ENCODE peak calls at places on chromosome 12, in four cellular contexts. N is GM12878, X is H1, I is HepG2. H is an unnamed sample. For H3K27me3, the result is how much of the 10 kb centered on the place peaks cover.

GRCh38 chr12:99043319-99043914 is 398.3 kb downstream of the APAF1 start:
- DNase-seq in N (peak), X (peak), I (peak), H (peak)

GRCh38 chr12:1474567-1475153 is 119.7 kb downstream of the FBXL14 start:
- DNase-seq in N (no peak), X (peak), I (no peak), H (peak)

GRCh38 chr12:27614386-27614785 is 81.9 kb upstream of the REP15 start:
- DNase-seq in N (no peak), I (no peak), X (no peak), H (no peak)

GRCh38 chr12:52831251-52831650 is 2.9 kb downstream of the KRT79 start:
- DNase-seq in N (no peak), X (no peak), I (no peak), H (no peak)

GRCh38 chr12:29691146-29691854 is 92.4 kb downstream of the TMTC1 start:
- DNase-seq in N (peak), I (no peak), X (no peak), H (peak)

GRCh38 chr12:12533238-12533829 is 29.3 kb downstream of the DUSP16 start:
- DNase-seq in I (peak), X (no peak), N (no peak), H (no peak)

GRCh38 chr12:96500686-96501085 is 11.3 kb downstream of the CFAP54 start:
- DNase-seq in X (no peak), I (no peak), N (no peak), H (no peak)

GRCh38 chr12:27193854-27194544 is 50.1 kb upstream of the STK38L start:
- DNase-seq in I (no peak), N (no peak), X (no peak), H (no peak)

GRCh38 chr12:70798016-70798768 is 122.3 kb downstream of the PTPRR start:
- DNase-seq in X (no peak), N (no peak), I (no peak), H (no peak)

GRCh38 chr12:93526786-93527428 is 45.6 kb upstream of the SOCS2 start:
- DNase-seq in N (no peak), X (no peak), I (peak), H (no peak)

GRCh38 chr12:83759906-83760305 is 1073.2 kb downstream of the TMTC2 start:
- DNase-seq in N (no peak), I (no peak), X (no peak), H (no peak)

GRCh38 chr12:94261119-94261518 is 112.7 kb downstream of the PLXNC1 start:
- DNase-seq in I (no peak), X (peak), N (no peak), H (peak)

GRCh38 chr12:43978546-43978945 is 142.7 kb downstream of the TMEM117 start:
- DNase-seq in X (no peak), I (no peak), N (no peak), H (no peak)

GRCh38 chr12:106739815-106740552 is 34.5 kb upstream of the RIC8B start:
- DNase-seq in N (no peak), I (no peak), X (no peak), H (no peak)

GRCh38 chr12:123150804-123151678 is at the start of gene PITPNM2:
- DNase-seq in N (no peak), X (no peak), I (no peak), H (no peak)

GRCh38 chr12:55862286-55862685 is 19.6 kb upstream of the MMP19 start:
- DNase-seq in I (no peak), X (no peak), N (no peak), H (no peak)

GRCh38 chr12:8950702-8951478 is 1.4 kb upstream of the M6PR start:
- DNase-seq in N (no peak), I (no peak), X (no peak), H (no peak)

GRCh38 chr12:72578327-72578726 is 306.2 kb downstream of the TRHDE start:
- DNase-seq in X (no peak), N (no peak), I (no peak), H (no peak)

GRCh38 chr12:116483959-116484699 is 75.1 kb upstream of the MAP1LC3B2 start:
- DNase-seq in I (no peak), X (no peak), N (no peak), H (no peak)

GRCh38 chr12:28156362-28156761 is 33.9 kb upstream of the CCDC91 start:
- DNase-seq in X (no peak), N (no peak), I (no peak), H (no peak)

GRCh38 chr12:130828895-130829294 is 10.2 kb downstream of the STX2 start:
- DNase-seq in X (no peak), I (no peak), N (no peak), H (no peak)

GRCh38 chr12:94621662-94622359 is 28.5 kb downstream of the TMCC3 start:
- DNase-seq in X (no peak), I (no peak), N (peak), H (no peak)

DNA sequence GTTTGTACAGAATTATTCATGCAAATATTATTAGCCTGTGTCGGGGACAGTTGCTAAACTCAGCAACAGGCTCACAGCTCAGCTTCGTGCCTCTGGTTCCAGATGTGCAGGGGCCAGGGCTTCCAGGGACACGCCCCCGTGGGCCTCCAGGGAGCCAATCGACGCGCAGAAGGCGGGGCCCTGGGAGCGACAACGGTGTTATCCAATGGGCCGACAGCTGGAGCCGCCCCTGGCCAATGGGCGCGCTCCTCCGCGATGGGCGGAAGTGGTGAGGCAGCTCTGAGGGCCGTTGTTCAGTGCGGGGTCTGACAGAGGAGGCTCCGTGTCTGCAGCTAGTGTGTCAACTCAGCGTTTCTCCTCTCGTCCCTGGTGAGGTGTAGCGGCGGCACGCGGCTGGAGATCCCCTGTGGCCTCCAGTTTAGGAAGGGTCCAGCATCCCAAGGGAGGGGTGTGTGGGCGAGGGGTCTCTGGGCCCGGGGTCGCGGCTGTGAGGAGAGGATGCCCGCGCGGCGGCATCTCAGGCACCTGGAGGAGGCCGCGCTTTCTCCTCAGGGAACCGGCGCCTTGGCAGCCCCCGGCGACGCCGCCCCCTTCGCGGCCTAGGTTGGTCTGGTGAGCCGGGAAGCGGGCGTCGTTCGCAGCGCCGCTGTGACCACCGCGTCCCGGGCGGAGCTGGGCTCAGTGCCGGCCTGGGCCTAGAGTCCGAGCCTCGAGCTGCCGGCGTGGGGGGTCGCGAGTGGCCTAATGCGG is at the start of gene TRAFD1:
- DNase-seq in N (peak), I (peak), X (peak), H (peak)
- H3K27me3 ChIP-seq in N (under half), I (under half), X (under half), H (under half)

DNA sequence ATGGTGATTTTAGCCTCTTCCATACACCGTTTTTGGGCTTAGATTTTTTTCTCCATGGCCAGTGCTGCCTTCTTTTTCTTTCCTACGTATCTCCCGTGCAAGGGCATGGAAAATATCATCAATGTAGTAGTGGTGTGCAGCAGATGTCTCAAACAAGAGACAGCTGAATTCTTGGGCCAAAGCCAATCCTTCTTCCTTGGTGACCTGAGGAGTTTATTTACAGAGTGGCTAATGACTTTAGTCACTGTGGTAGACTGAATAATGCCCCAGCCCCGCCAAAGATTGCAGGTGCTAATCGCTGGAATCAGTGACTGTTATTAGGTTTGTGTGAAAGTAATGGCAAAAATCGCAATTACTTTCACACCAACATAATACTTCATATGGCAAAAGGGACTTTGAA is 235.5 kb upstream of the NOS1 start:
- DNase-seq in X (no peak), N (no peak), I (no peak), H (no peak)
- TF ChIP-seq SUZ12 in X (no peak), N (no peak), I (no peak), H (no peak)

GRCh38 chr12:7637641-7638040 is 28.1 kb downstream of the APOBEC1 start:
- DNase-seq in X (no peak), I (no peak), N (no peak), H (no peak)
- H3K27me3 ChIP-seq in X (under half), I (under half), N (under half), H (under half)

GRCh38 chr12:102406033-102406584 is 74.3 kb downstream of the IGF1 start:
- DNase-seq in N (peak), X (no peak), I (no peak), H (no peak)
- TF ChIP-seq SUZ12 in N (no peak), X (no peak), I (no peak), H (no peak)

GRCh38 chr12:132276066-132276719 is 53.2 kb downstream of the GALNT9 start:
- DNase-seq in I (no peak), X (no peak), N (no peak), H (no peak)
- H3K27me3 ChIP-seq in I (under half), X (under half), N (under half), H (under half)

GRCh38 chr12:49692851-49693250 is 14.4 kb downstream of the FMNL3 start:
- DNase-seq in X (no peak), N (no peak), I (no peak), H (no peak)
- TF ChIP-seq SUZ12 in X (no peak), N (no peak), I (no peak), H (no peak)